ENCODE peak calls at places on chromosomes 11 and 22, in six cellular contexts. I, A, H, R, P and N are unnamed samples. For H3K4me1 and H3K36me3, the result is how much of the 10 kb centered on the place peaks cover.

GRCh38 chr11:60498399-60498798 is 5.8 kb downstream of the MS4A12 start:
- DNase-seq in H (no peak), P (no peak), A (no peak), R (no peak), I (no peak), N (no peak)

GRCh38 chr22:47626428-47627390 is 864.3 kb downstream of the TBC1D22A start:
- DNase-seq in H (no peak), A (no peak), R (no peak), P (no peak), I (no peak), N (no peak)

GRCh38 chr11:22634897-22635629 is 9.4 kb upstream of the FANCF start:
- DNase-seq in P (peak), A (no peak), I (no peak), H (no peak), R (no peak), N (peak)

GRCh38 chr22:47284822-47285221 is 522.4 kb downstream of the TBC1D22A start:
- DNase-seq in I (no peak), H (no peak), A (no peak), P (no peak), R (no peak), N (no peak)

GRCh38 chr11:103926990-103927389 is 109.5 kb upstream of the DDI1 start:
- DNase-seq in I (no peak), P (no peak), H (no peak), R (no peak), A (no peak), N (no peak)

GRCh38 chr11:65615950-65616574 is 486 bp downstream of the PCNX3 start:
- DNase-seq in A (no peak), H (no peak), P (peak), R (peak), I (peak), N (peak)

GRCh38 chr11:122097419-122098001 is 18.5 kb downstream of the BLID start:
- DNase-seq in A (no peak), I (no peak), P (peak), R (no peak), H (no peak), N (peak)

GRCh38 chr11:131223198-131223975 is 147.0 kb upstream of the NTM start:
- DNase-seq in H (no peak), I (no peak), R (no peak), A (no peak), P (no peak), N (no peak)

GRCh38 chr11:1837171-1838076 is 1.4 kb upstream of the TNNI2 start:
- DNase-seq in I (peak), A (peak), P (peak), H (peak), R (peak), N (peak)

GRCh38 chr11:15471028-15471708 is 356.4 kb downstream of the INSC start:
- DNase-seq in H (no peak), R (no peak), P (no peak), A (no peak), I (no peak), N (peak)

GRCh38 chr11:18844753-18845367 is 53.3 kb upstream of the PTPN5 start:
- DNase-seq in H (peak), R (no peak), I (no peak), P (peak), A (no peak), N (no peak)

GRCh38 chr11:61695917-61696316 is 15.7 kb downstream of the DAGLA start:
- DNase-seq in H (peak), R (peak), P (peak), I (peak), A (peak), N (peak)

GRCh38 chr11:43580735-43581369 is 99.7 kb upstream of the HSD17B12 start:
- DNase-seq in R (no peak), I (no peak), A (no peak), P (no peak), H (no peak), N (peak)

GRCh38 chr11:92154611-92155010 is 70.0 kb upstream of the FAT3 start:
- DNase-seq in P (no peak), R (no peak), H (no peak), A (no peak), I (no peak), N (no peak)

GRCh38 chr11:92808009-92808408 is 161.4 kb upstream of the MTNR1B start:
- DNase-seq in H (no peak), P (no peak), A (no peak), R (no peak), I (no peak), N (no peak)

DNA sequence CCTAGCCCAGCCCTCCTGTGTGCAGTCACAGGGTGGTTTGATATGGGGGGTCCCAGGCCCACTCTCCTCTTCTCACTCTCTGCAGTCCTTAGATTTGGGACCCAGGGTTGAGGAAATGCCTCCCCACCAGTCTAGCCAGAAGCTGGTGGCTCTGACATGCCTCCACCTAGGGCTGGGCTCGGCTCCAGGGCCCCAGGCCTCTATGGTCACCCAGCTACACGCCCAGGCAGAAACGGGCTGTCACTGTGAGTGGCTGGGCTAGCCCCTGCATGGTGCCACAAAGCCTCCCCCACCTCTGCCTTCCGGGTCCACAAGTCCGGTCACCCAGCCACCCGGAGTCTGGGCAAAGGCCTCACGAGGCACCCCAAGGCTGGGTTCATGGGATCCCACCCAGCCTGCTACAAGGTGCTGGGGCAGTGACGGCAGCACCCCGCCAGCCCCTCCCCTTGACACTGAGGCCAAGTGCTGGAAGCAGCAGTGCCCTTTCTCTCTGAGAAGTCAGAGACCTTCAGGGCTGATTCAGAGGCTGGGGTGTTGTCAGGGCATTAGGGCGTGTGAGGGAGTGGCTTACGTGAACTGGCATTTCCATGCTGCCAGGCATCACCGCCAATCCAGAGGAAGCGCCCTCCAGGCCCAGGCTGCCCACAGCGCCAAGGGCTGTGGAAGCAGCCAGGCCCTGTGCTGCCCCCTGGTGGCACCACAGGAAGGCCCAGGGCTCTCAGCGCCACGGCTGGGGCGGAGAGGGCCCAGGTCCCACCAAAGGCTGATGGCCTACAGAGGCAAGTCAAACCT is 638 bp upstream of the PITPNM1 start:
- DNase-seq in I (peak), R (peak), A (peak), P (peak), H (peak), N (peak)
- H3K4me3 ChIP-seq in I (peak), R (peak), A (peak), P (peak), H (no peak), N (peak)

GRCh38 chr11:68215087-68215445 is 2.0 kb upstream of the KMT5B start:
- DNase-seq in I (no peak), H (no peak), R (no peak), P (no peak), A (no peak), N (no peak)

GRCh38 chr11:68215524-68216170 is 2.6 kb upstream of the KMT5B start:
- DNase-seq in I (no peak), P (no peak), R (no peak), A (no peak), H (no peak), N (no peak)

GRCh38 chr11:68213135-68213515 is at the start of gene KMT5B:
- DNase-seq in I (peak), R (peak), P (no peak), A (peak), H (peak), N (no peak)

GRCh38 chr11:68213555-68214172 is 568 bp upstream of the KMT5B start:
- DNase-seq in A (peak), R (peak), H (peak), P (peak), I (peak), N (peak)

GRCh38 chr11:68214173-68215086 is 1.3 kb upstream of the KMT5B start:
- DNase-seq in I (no peak), H (peak), A (peak), R (no peak), P (no peak), N (peak)
- H3K4me1 ChIP-seq in I (under half), H (under half), A (under half), R (half or more), P (under half), N (under half)

DNA sequence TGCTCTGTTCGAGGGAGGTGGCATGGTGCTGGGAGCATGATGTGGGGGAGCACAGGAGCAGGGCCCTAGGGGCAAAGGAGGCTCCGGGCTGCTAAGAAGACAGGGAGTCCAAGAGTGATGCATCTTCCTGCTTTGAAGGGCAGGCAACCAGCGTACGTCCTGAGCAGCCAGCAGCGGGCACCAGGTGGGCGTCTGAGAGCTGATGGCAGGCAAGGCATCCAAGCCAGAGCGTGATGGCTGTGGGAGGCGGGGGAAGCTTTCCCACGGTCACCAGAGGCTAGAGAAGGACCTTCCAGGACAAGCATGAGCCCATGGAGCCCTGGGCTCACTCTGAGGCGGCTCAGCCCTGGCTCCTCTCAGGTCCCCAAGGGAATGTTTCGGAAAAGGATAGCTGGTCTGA is 32.2 kb downstream of the BRD1 start:
- DNase-seq in A (no peak), I (no peak), R (no peak), H (no peak), P (no peak), N (no peak)
- H3K36me3 ChIP-seq in A (half or more), I (half or more), R (half or more), H (under half), P (under half), N (half or more)

GRCh38 chr11:63843042-63843441 is 4.1 kb downstream of the MARK2 start:
- DNase-seq in R (no peak), H (peak), A (no peak), I (no peak), P (no peak), N (no peak)
- H3K4me3 ChIP-seq in R (no peak), H (no peak), A (no peak), I (no peak), P (no peak), N (no peak)

GRCh38 chr11:117080370-117080769 is 17.9 kb downstream of the SIK3 start:
- DNase-seq in P (no peak), H (no peak), I (no peak), R (no peak), A (no peak), N (no peak)
- H3K4me1 ChIP-seq in P (under half), H (under half), I (under half), R (half or more), A (under half), N (under half)

GRCh38 chr11:85976525-85976924 is 92.4 kb downstream of the PICALM start:
- DNase-seq in A (no peak), R (no peak), H (no peak), P (no peak), I (no peak), N (no peak)
- H3K36me3 ChIP-seq in A (half or more), R (half or more), H (under half), P (under half), I (under half), N (under half)

GRCh38 chr22:40449676-40450035 is 79.3 kb downstream of the SGSM3 start:
- DNase-seq in P (peak), R (no peak), I (no peak), H (no peak), A (no peak), N (no peak)

GRCh38 chr22:40451230-40451629 is 80.8 kb downstream of the SGSM3 start:
- DNase-seq in P (no peak), A (no peak), R (peak), I (no peak), H (no peak), N (no peak)

GRCh38 chr22:40452730-40453487 is 82.5 kb downstream of the SGSM3 start:
- DNase-seq in I (no peak), A (no peak), P (peak), R (no peak), H (no peak), N (no peak)

GRCh38 chr22:40453676-40454075 is 83.3 kb downstream of the SGSM3 start:
- DNase-seq in I (no peak), H (no peak), P (no peak), A (no peak), R (no peak), N (no peak)

GRCh38 chr22:40450651-40451050 is 80.3 kb downstream of the SGSM3 start:
- DNase-seq in I (no peak), H (no peak), R (no peak), A (no peak), P (no peak), N (no peak)
- H3K4me3 ChIP-seq in I (no peak), H (no peak), R (no peak), A (no peak), P (no peak), N (no peak)

DNA sequence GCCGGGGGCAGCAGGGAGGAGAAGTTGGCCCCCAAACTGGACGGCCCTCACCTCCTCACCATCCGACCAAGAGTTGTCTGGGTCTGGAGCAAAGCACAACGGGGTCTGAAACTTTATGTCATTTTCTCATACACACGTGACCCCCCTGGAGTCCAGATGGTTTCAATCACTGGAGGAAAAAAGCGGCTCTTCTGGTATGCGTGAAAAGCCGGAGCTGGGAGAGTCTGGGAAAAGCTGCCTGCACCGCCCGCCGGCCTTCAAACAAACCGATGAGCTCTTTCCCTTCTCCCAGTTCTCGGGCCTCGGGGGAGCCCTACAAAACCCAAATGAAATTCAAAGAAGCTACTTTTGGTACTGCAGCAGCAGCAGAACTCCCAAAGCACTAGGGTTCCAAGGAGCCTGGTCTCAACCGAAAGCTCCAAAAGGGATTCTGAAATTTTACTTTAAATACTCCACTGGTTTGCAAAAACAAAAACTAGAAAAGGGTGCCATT is 39.7 kb upstream of the AKIP1 start:
- DNase-seq in R (peak), I (peak), H (peak), P (peak), A (peak), N (peak)
- H3K4me1 ChIP-seq in R (half or more), I (under half), H (under half), P (under half), A (under half), N (under half)

GRCh38 chr11:32962016-32962415 is 53.7 kb upstream of the DEPDC7 start:
- DNase-seq in I (no peak), A (no peak), P (peak), H (no peak), R (no peak), N (no peak)

GRCh38 chr11:32963721-32964120 is 52.0 kb upstream of the DEPDC7 start:
- DNase-seq in H (no peak), R (no peak), I (no peak), P (peak), A (no peak), N (no peak)

GRCh38 chr11:32960553-32961164 is 55.0 kb upstream of the DEPDC7 start:
- DNase-seq in I (no peak), A (no peak), H (no peak), P (peak), R (no peak), N (no peak)
- H3K36me3 ChIP-seq in I (under half), A (under half), H (under half), P (under half), R (half or more), N (under half)